ENCODE peak calls at places on chromosome 10, in eight cellular contexts. One of them, this sample, is unnamed.

GRCh38 chr10:23067939-23068775 is 27.2 kb upstream of the MSRB2 start:
- DNase-seq in activated CD8-positive, alpha-beta memory T cell treated with anti-CD3 and anti-CD28 coated beads for 48 hours: peak; percentile 36
- DNase-seq in mucosa of descending colon: peak; percentile 95
- DNase-seq in A549: peak; percentile 83
- DNase-seq in NB4: peak; percentile 65
- DNase-seq in T follicular helper cell: peak; percentile 43
- DNase-seq in mucosa of gallbladder: peak; percentile 82
- DNase-seq in heart left ventricle: peak; percentile 80
- DNase-seq in this sample: peak; percentile 51

GRCh38 chr10:86652361-86653202 is 1.8 kb upstream of the OPN4 start:
- DNase-seq in activated CD8-positive, alpha-beta memory T cell treated with anti-CD3 and anti-CD28 coated beads for 48 hours: no peak
- DNase-seq in mucosa of descending colon: no peak
- DNase-seq in A549: no peak
- DNase-seq in NB4: no peak
- DNase-seq in T follicular helper cell: no peak
- DNase-seq in mucosa of gallbladder: no peak
- DNase-seq in heart left ventricle: peak; percentile 52
- DNase-seq in this sample: peak; percentile 10

GRCh38 chr10:126702181-126702580 is 31.7 kb upstream of the C10orf90 start:
- DNase-seq in activated CD8-positive, alpha-beta memory T cell treated with anti-CD3 and anti-CD28 coated beads for 48 hours: no peak
- DNase-seq in mucosa of descending colon: no peak
- DNase-seq in A549: no peak
- DNase-seq in NB4: no peak
- DNase-seq in T follicular helper cell: no peak
- DNase-seq in mucosa of gallbladder: no peak
- DNase-seq in heart left ventricle: no peak
- DNase-seq in this sample: no peak

GRCh38 chr10:24444337-24444736 is 235.4 kb downstream of the KIAA1217 start:
- DNase-seq in activated CD8-positive, alpha-beta memory T cell treated with anti-CD3 and anti-CD28 coated beads for 48 hours: no peak
- DNase-seq in mucosa of descending colon: no peak
- DNase-seq in A549: no peak
- DNase-seq in NB4: peak; percentile 62
- DNase-seq in T follicular helper cell: no peak
- DNase-seq in mucosa of gallbladder: no peak
- DNase-seq in heart left ventricle: no peak
- DNase-seq in this sample: no peak

GRCh38 chr10:22821501-22821900 is 106.4 kb upstream of the ARMC3 start:
- DNase-seq in activated CD8-positive, alpha-beta memory T cell treated with anti-CD3 and anti-CD28 coated beads for 48 hours: no peak
- DNase-seq in mucosa of descending colon: no peak
- DNase-seq in A549: no peak
- DNase-seq in NB4: no peak
- DNase-seq in T follicular helper cell: no peak
- DNase-seq in mucosa of gallbladder: no peak
- DNase-seq in heart left ventricle: no peak
- DNase-seq in this sample: no peak

GRCh38 chr10:62083868-62084267 is 182.4 kb downstream of the ARID5B start:
- DNase-seq in activated CD8-positive, alpha-beta memory T cell treated with anti-CD3 and anti-CD28 coated beads for 48 hours: no peak
- DNase-seq in mucosa of descending colon: peak; percentile 36
- DNase-seq in A549: peak; percentile 23
- DNase-seq in NB4: no peak
- DNase-seq in T follicular helper cell: no peak
- DNase-seq in mucosa of gallbladder: no peak
- DNase-seq in heart left ventricle: peak; percentile 74
- DNase-seq in this sample: no peak

GRCh38 chr10:99993994-99994689 is 15.6 kb downstream of the DNMBP start:
- DNase-seq in activated CD8-positive, alpha-beta memory T cell treated with anti-CD3 and anti-CD28 coated beads for 48 hours: no peak
- DNase-seq in mucosa of descending colon: peak; percentile 67
- DNase-seq in A549: no peak
- DNase-seq in NB4: peak; percentile 91
- DNase-seq in T follicular helper cell: peak; percentile 24
- DNase-seq in mucosa of gallbladder: peak; percentile 61
- DNase-seq in heart left ventricle: no peak
- DNase-seq in this sample: no peak

GRCh38 chr10:129334326-129334725 is 132.7 kb upstream of the MGMT start:
- DNase-seq in activated CD8-positive, alpha-beta memory T cell treated with anti-CD3 and anti-CD28 coated beads for 48 hours: no peak
- DNase-seq in mucosa of descending colon: no peak
- DNase-seq in A549: no peak
- DNase-seq in NB4: no peak
- DNase-seq in T follicular helper cell: no peak
- DNase-seq in mucosa of gallbladder: no peak
- DNase-seq in heart left ventricle: no peak
- DNase-seq in this sample: no peak

This sample was measured in frontal cortex.